ENCODE peak calls at places on chromosomes 7 and 10, in nine cellular contexts. J is body of pancreas, Z is astrocyte, E is DND-41, W is heart left ventricle, F is adipocyte, D is tibial nerve, I is transverse colon, U is ascending aorta. N is an unnamed sample. For H3K9me3 and H3K27me3, the result is how much of the 10 kb centered on the place peaks cover.

GRCh38 chr7:104794154-104794553 is 219.9 kb upstream of the KMT2E start:
- DNase-seq in J (no peak), Z (no peak), E (no peak), W (no peak), F (no peak), D (no peak), I (no peak), U (no peak), N (no peak)

GRCh38 chr10:72834183-72834825 is 59.2 kb upstream of the OIT3 start:
- DNase-seq in J (peak), Z (peak), E (peak), W (no peak), F (peak), D (peak), I (no peak), U (peak), N (peak)

GRCh38 chr7:7799138-7799537 is 80.7 kb upstream of the RPA3 start:
- DNase-seq in J (no peak), Z (no peak), E (no peak), W (no peak), F (peak), D (no peak), I (no peak), U (no peak), N (no peak)

GRCh38 chr10:89522463-89522862 is 12.9 kb downstream of the SLC16A12 start:
- DNase-seq in J (no peak), Z (peak), E (no peak), W (no peak), F (peak), D (no peak), I (no peak), U (no peak), N (no peak)

GRCh38 chr7:141320287-141320686 is 230.9 kb upstream of the AGK start:
- DNase-seq in J (no peak), Z (no peak), E (no peak), W (no peak), F (no peak), D (no peak), I (no peak), U (no peak), N (no peak)

GRCh38 chr10:20004087-20004523 is 187.9 kb downstream of the PLXDC2 start:
- DNase-seq in J (no peak), Z (peak), E (no peak), W (peak), F (no peak), D (peak), I (peak), U (peak), N (peak)

GRCh38 chr7:107865956-107866775 is 24.8 kb upstream of the DLD start:
- DNase-seq in J (no peak), Z (no peak), E (no peak), W (no peak), F (no peak), D (no peak), I (no peak), U (no peak), N (no peak)

GRCh38 chr7:156095908-156096539 is 283.8 kb upstream of the SHH start:
- DNase-seq in J (no peak), Z (no peak), E (peak), W (no peak), F (no peak), D (no peak), I (no peak), U (no peak), N (no peak)

GRCh38 chr7:30938435-30939316 is 25.1 kb upstream of the GHRHR start:
- DNase-seq in J (peak), Z (peak), E (peak), W (peak), F (peak), D (peak), I (peak), U (peak), N (peak)

GRCh38 chr10:60433684-60434083 is 44.0 kb upstream of the ANK3 start:
- DNase-seq in J (no peak), Z (peak), E (no peak), W (no peak), F (peak), D (no peak), I (no peak), U (no peak), N (peak)

GRCh38 chr10:78332013-78332412 is 298.4 kb downstream of the RPS24 start:
- DNase-seq in J (peak), Z (no peak), E (no peak), W (no peak), F (no peak), D (no peak), I (peak), U (no peak), N (peak)

GRCh38 chr10:108902491-108903250 is 1020.6 kb downstream of the XPNPEP1 start:
- DNase-seq in J (no peak), Z (no peak), E (no peak), W (no peak), F (no peak), D (no peak), I (no peak), U (no peak), N (no peak)

GRCh38 chr10:84026821-84027257 is 112.5 kb upstream of the GHITM start:
- DNase-seq in J (peak), Z (no peak), E (peak), W (no peak), F (peak), D (no peak), I (no peak), U (no peak), N (peak)

GRCh38 chr7:455110-455928 is 64.3 kb downstream of the PDGFA start:
- DNase-seq in J (peak), Z (no peak), E (no peak), W (peak), F (peak), D (peak), I (peak), U (peak), N (no peak)

GRCh38 chr10:80196270-80196949 is 8.9 kb downstream of the ANXA11 start:
- DNase-seq in J (peak), Z (peak), E (peak), W (peak), F (peak), D (no peak), I (peak), U (peak), N (peak)

GRCh38 chr7:15783971-15784693 is 97.6 kb upstream of the MEOX2 start:
- DNase-seq in J (no peak), Z (no peak), E (no peak), W (no peak), F (no peak), D (no peak), I (no peak), U (no peak), N (no peak)

GRCh38 chr7:13932131-13932530 is 57.3 kb downstream of the ETV1 start:
- DNase-seq in J (no peak), Z (no peak), E (no peak), W (no peak), F (no peak), D (no peak), I (no peak), U (no peak), N (no peak)

GRCh38 chr7:156768698-156769472 is 124.1 kb downstream of the LMBR1 start:
- DNase-seq in J (no peak), Z (no peak), E (no peak), W (no peak), F (no peak), D (no peak), I (no peak), U (no peak), N (no peak)

GRCh38 chr7:111741811-111742240 is 179.5 kb upstream of the IMMP2L start:
- DNase-seq in J (peak), Z (peak), E (peak), W (peak), F (peak), D (peak), I (peak), U (no peak), N (no peak)

GRCh38 chr7:110591341-110591740 is 499.6 kb upstream of the LRRN3 start:
- DNase-seq in J (no peak), Z (no peak), E (no peak), W (no peak), F (peak), D (no peak), I (no peak), U (no peak), N (no peak)

GRCh38 chr7:52920977-52921376 is 114.5 kb upstream of the POM121L12 start:
- DNase-seq in J (no peak), Z (no peak), E (no peak), W (no peak), F (no peak), D (no peak), I (no peak), U (no peak), N (no peak)

GRCh38 chr10:72316748-72317435 is 37.8 kb downstream of the DNAJB12 start:
- DNase-seq in J (peak), Z (no peak), E (peak), W (peak), F (no peak), D (no peak), I (peak), U (no peak), N (no peak)

GRCh38 chr10:100000109-100000502 is 9.6 kb downstream of the DNMBP start:
- DNase-seq in J (no peak), Z (no peak), E (no peak), W (no peak), F (peak), D (no peak), I (no peak), U (no peak), N (no peak)

GRCh38 chr7:36262286-36262685 is 109.2 kb downstream of the EEPD1 start:
- DNase-seq in J (no peak), Z (no peak), E (no peak), W (no peak), F (no peak), D (no peak), I (no peak), U (no peak), N (no peak)

GRCh38 chr7:67346126-67346525 is 349.5 kb downstream of the TYW1 start:
- DNase-seq in J (no peak), Z (no peak), E (no peak), W (no peak), F (no peak), D (no peak), I (no peak), U (no peak), N (no peak)

GRCh38 chr7:43501881-43502280 is 81.0 kb upstream of the STK17A start:
- DNase-seq in J (no peak), Z (peak), E (no peak), W (no peak), F (peak), D (no peak), I (no peak), U (no peak), N (no peak)

GRCh38 chr7:50632561-50633413 is 67.6 kb upstream of the DDC start:
- DNase-seq in J (peak), Z (peak), E (peak), W (no peak), F (peak), D (peak), I (peak), U (no peak), N (peak)

GRCh38 chr7:50633414-50633710 is 68.2 kb upstream of the DDC start:
- DNase-seq in J (no peak), Z (no peak), E (no peak), W (no peak), F (no peak), D (no peak), I (no peak), U (no peak), N (no peak)

GRCh38 chr7:50631100-50631499 is 65.9 kb upstream of the DDC start:
- DNase-seq in J (no peak), Z (no peak), E (no peak), W (no peak), F (no peak), D (no peak), I (no peak), U (no peak), N (no peak)

GRCh38 chr7:50631639-50632038 is 66.4 kb upstream of the DDC start:
- DNase-seq in J (no peak), Z (no peak), E (no peak), W (no peak), F (no peak), D (no peak), I (no peak), U (no peak), N (no peak)

DNA sequence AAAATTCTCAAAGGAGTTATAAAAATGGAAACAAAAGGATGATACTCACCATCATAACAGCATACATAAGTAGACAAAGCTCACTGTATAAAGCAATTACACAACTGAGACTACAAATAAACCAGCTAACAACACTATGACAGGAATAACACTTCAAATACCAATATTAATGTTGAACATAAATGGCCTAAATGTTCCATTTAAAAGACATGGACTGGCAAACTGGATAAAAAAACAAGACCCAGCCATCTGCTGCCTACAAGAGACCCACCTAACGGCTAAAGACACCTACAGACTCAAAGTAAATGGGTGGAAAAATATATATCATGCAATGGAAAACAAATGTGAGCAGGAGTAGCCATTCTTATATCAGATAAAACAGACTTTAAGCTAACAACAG is 69.2 kb upstream of the DDC start:
- DNase-seq in J (no peak), Z (no peak), E (no peak), W (no peak), F (no peak), D (no peak), I (no peak), U (no peak), N (no peak)
- H3K9me3 ChIP-seq in J (under half), Z (under half), E (under half), W (under half), F (under half), D (under half), I (under half), U (under half), N (under half)

GRCh38 chr7:152486968-152487367 is 51.2 kb upstream of the KMT2C start:
- DNase-seq in J (no peak), Z (no peak), E (no peak), W (no peak), F (no peak), D (no peak), I (no peak), U (no peak), N (no peak)
- H3K27me3 ChIP-seq in J (under half), Z (under half), E (under half), W (under half), F (under half), D (under half), I (under half), U (under half), N (under half)

GRCh38 chr7:4025211-4025610 is 656.9 kb upstream of the FOXK1 start:
- DNase-seq in J (no peak), Z (no peak), E (no peak), W (no peak), F (no peak), D (no peak), I (no peak), U (no peak), N (no peak)

GRCh38 chr7:4021413-4021812 is 660.7 kb upstream of the FOXK1 start:
- DNase-seq in J (no peak), Z (no peak), E (no peak), W (no peak), F (no peak), D (no peak), I (no peak), U (no peak), N (no peak)

GRCh38 chr7:4023502-4023901 is 658.6 kb upstream of the FOXK1 start:
- DNase-seq in J (no peak), Z (no peak), E (no peak), W (no peak), F (no peak), D (no peak), I (no peak), U (no peak), N (no peak)

GRCh38 chr7:4025694-4026615 is 656.1 kb upstream of the FOXK1 start:
- DNase-seq in J (no peak), Z (no peak), E (no peak), W (no peak), F (no peak), D (no peak), I (no peak), U (no peak), N (no peak)

GRCh38 chr7:4024133-4024532 is 658.0 kb upstream of the FOXK1 start:
- DNase-seq in J (no peak), Z (no peak), E (no peak), W (no peak), F (no peak), D (no peak), I (no peak), U (no peak), N (no peak)
- H3K9me3 ChIP-seq in J (under half), Z (under half), E (under half), W (under half), F (under half), D (under half), I (under half), U (under half), N (under half)

GRCh38 chr10:117216611-117217195 is 19.4 kb downstream of the KCNK18 start:
- DNase-seq in J (peak), Z (peak), E (peak), W (peak), F (peak), D (peak), I (peak), U (no peak), N (peak)

GRCh38 chr10:117216028-117216427 is 18.7 kb downstream of the KCNK18 start:
- DNase-seq in J (no peak), Z (no peak), E (no peak), W (no peak), F (no peak), D (no peak), I (no peak), U (no peak), N (no peak)

GRCh38 chr10:117212176-117212575 is 14.9 kb downstream of the KCNK18 start:
- DNase-seq in J (no peak), Z (no peak), E (no peak), W (no peak), F (no peak), D (no peak), I (no peak), U (no peak), N (no peak)

GRCh38 chr10:117215079-117215478 is 17.8 kb downstream of the KCNK18 start:
- DNase-seq in J (no peak), Z (no peak), E (no peak), W (no peak), F (no peak), D (no peak), I (no peak), U (no peak), N (no peak)

DNA sequence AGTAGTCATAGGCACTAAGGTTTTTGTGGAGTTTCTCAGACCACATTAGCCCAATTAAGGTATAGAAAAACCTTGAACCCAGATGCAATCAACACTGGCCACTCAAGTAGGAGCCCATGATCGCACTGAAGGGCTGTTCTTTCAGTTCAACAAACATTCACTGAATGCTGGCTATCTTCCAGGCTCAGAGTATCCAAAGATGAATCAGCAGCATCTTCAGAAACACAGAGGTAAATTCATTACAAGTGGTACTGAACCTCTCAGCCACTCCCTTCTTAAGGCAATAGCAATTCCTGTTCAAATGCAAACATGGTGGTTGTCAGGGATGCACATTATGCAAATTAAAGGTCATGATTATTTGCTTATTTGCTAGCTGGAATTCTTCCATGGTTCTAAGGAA is 17.1 kb downstream of the KCNK18 start:
- DNase-seq in J (no peak), Z (no peak), E (no peak), W (no peak), F (no peak), D (no peak), I (no peak), U (no peak), N (no peak)
- H3K27me3 ChIP-seq in J (under half), Z (under half), E (under half), W (under half), F (half or more), D (under half), I (half or more), U (under half), N (under half)

GRCh38 chr10:104099941-104100340 is 14.3 kb upstream of the COL17A1 start:
- DNase-seq in J (no peak), Z (peak), E (no peak), W (no peak), F (no peak), D (no peak), I (no peak), U (no peak), N (no peak)
- H3K9me3 ChIP-seq in J (under half), Z (under half), E (under half), W (under half), F (under half), D (under half), I (under half), U (under half), N (under half)

GRCh38 chr10:63275094-63275493 is 142.0 kb downstream of the NRBF2 start:
- DNase-seq in J (no peak), Z (no peak), E (no peak), W (no peak), F (no peak), D (no peak), I (no peak), U (no peak), N (no peak)
- H3K27me3 ChIP-seq in J (under half), Z (under half), E (under half), W (under half), F (under half), D (under half), I (under half), U (under half), N (under half)

GRCh38 chr10:68238371-68238770 is 6.5 kb upstream of the ATOH7 start:
- DNase-seq in J (no peak), Z (no peak), E (no peak), W (no peak), F (no peak), D (no peak), I (no peak), U (no peak), N (no peak)

GRCh38 chr10:68239596-68240150 is 7.8 kb upstream of the ATOH7 start:
- DNase-seq in J (no peak), Z (peak), E (no peak), W (no peak), F (peak), D (no peak), I (no peak), U (no peak), N (peak)

GRCh38 chr10:68237173-68237572 is 5.3 kb upstream of the ATOH7 start:
- DNase-seq in J (no peak), Z (no peak), E (no peak), W (no peak), F (no peak), D (no peak), I (no peak), U (no peak), N (no peak)

GRCh38 chr10:68239069-68239468 is 7.2 kb upstream of the ATOH7 start:
- DNase-seq in J (no peak), Z (no peak), E (no peak), W (no peak), F (no peak), D (no peak), I (no peak), U (no peak), N (no peak)

DNA sequence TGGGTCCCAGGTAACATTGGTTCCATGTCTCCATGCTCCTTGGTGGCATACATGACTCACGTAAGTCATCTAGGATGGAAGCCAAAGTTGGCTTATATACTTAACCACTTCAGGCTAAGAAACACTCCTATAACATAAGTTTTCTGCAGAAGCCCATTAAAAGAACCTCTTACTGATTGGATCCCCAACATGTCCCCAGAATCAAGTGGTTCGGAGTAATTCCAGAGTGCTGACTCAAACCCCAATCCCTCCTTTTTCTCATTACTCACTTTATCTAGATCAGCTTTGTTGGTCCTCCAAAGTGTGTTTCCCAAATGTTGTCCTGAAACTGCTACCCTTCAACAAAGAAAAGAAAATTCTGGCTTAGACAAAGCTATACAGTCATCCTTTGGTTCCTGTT is 10.1 kb upstream of the ATOH7 start:
- DNase-seq in J (no peak), Z (peak), E (no peak), W (no peak), F (no peak), D (no peak), I (no peak), U (no peak), N (no peak)
- H3K9me3 ChIP-seq in J (under half), Z (under half), E (under half), W (under half), F (under half), D (under half), I (under half), U (under half), N (under half)

GRCh38 chr7:27202018-27202740 is 2.3 kb upstream of the HOXA13 start:
- DNase-seq in J (no peak), Z (no peak), E (no peak), W (no peak), F (no peak), D (no peak), I (no peak), U (no peak), N (no peak)
- H3K27me3 ChIP-seq in J (half or more), Z (half or more), E (under half), W (half or more), F (half or more), D (under half), I (half or more), U (half or more), N (under half)

N was measured in MG63.